ENCODE peak calls at places on chromosomes 13 and 19, in four cellular contexts. R is fibroblast of villous mesenchyme; W is naive thymus-derived CD8-positive, alpha-beta T cell; J is T1000. T is an unnamed sample.

GRCh38 chr19:41707502-41707812 is 969 bp upstream of the CEACAM5 start:
- DNase-seq in W (no peak), R (no peak), J (no peak), T (no peak)

GRCh38 chr13:95865080-95865597 is 188.1 kb downstream of the UGGT2 start:
- DNase-seq in W (no peak), J (no peak), R (peak), T (no peak)

GRCh38 chr13:68125087-68125480 is 894.9 kb upstream of the PCDH9 start:
- DNase-seq in W (no peak), J (no peak), R (no peak), T (no peak)

GRCh38 chr19:3121396-3121795 is 14.4 kb upstream of the GNA15 start:
- DNase-seq in J (no peak), R (no peak), W (no peak), T (no peak)

GRCh38 chr19:50820549-50821247 is 2.9 kb downstream of the KLK1 start:
- DNase-seq in W (no peak), R (no peak), J (no peak), T (peak)

GRCh38 chr19:38023661-38024574 is 116.9 kb downstream of the SIPA1L3 start:
- DNase-seq in W (no peak), J (no peak), R (no peak), T (no peak)

GRCh38 chr13:100274942-100275506 is 186.1 kb downstream of the PCCA start:
- DNase-seq in W (no peak), R (peak), J (peak), T (no peak)

GRCh38 chr13:93690139-93690538 is 463.5 kb downstream of the GPC6 start:
- DNase-seq in J (peak), R (peak), W (no peak), T (no peak)

GRCh38 chr19:44345969-44346368 is 10.5 kb downstream of the ZNF112 start:
- DNase-seq in W (no peak), R (no peak), J (no peak), T (no peak)

GRCh38 chr13:102441085-102441484 is 39.2 kb upstream of the FGF14 start:
- DNase-seq in W (no peak), J (no peak), R (no peak), T (no peak)

GRCh38 chr13:20426766-20427448 is 98.8 kb downstream of the CRYL1 start:
- DNase-seq in W (no peak), R (peak), J (no peak), T (no peak)

GRCh38 chr19:33358408-33358807 is 15.1 kb upstream of the CEBPG start:
- DNase-seq in W (no peak), R (no peak), J (no peak), T (no peak)

GRCh38 chr13:46569471-46569870 is 16.5 kb downstream of the LRCH1 start:
- DNase-seq in J (no peak), R (no peak), W (no peak), T (no peak)

T was measured in GM12891.